ENCODE peak calls at places on chromosomes 12 and 14, in four cellular contexts. H is K562, I is HCT116, R is HepG2. U is an unnamed sample.

GRCh38 chr12:107581616-107582015 is 104.0 kb upstream of the PWP1 start:
- DNase-seq in H (no peak), I (no peak), R (no peak), U (no peak)

GRCh38 chr12:80493466-80493865 is 49.4 kb downstream of the PTPRQ start:
- DNase-seq in H (no peak), I (no peak), R (no peak), U (no peak)

GRCh38 chr14:37013116-37013515 is 159.3 kb downstream of the SLC25A21 start:
- DNase-seq in H (no peak), I (no peak), R (no peak), U (no peak)

GRCh38 chr12:50017047-50017446 is 8.2 kb downstream of the RACGAP1 start:
- DNase-seq in H (no peak), I (no peak), R (no peak), U (no peak)

GRCh38 chr12:40342010-40342409 is 117.2 kb downstream of the LRRK2 start:
- DNase-seq in H (no peak), I (no peak), R (no peak), U (no peak)

GRCh38 chr12:52634266-52635056 is 16.1 kb upstream of the KRT73 start:
- DNase-seq in H (no peak), I (no peak), R (no peak), U (no peak)

GRCh38 chr12:62684586-62685295 is 218.1 kb downstream of the MON2 start:
- DNase-seq in H (no peak), I (no peak), R (no peak), U (no peak)

GRCh38 chr14:50021261-50021660 is 95.1 kb downstream of the VCPKMT start:
- DNase-seq in H (no peak), I (no peak), R (no peak), U (no peak)

GRCh38 chr14:50039734-50040400 is 76.5 kb downstream of the VCPKMT start:
- DNase-seq in H (no peak), I (no peak), R (peak; percentile 39), U (no peak)

GRCh38 chr14:94601961-94602391 is 10.2 kb upstream of the SERPINA3 start:
- DNase-seq in H (peak; percentile 7), I (peak; percentile 27), R (peak; percentile 53), U (no peak)

GRCh38 chr12:108247130-108247529 is 92.0 kb downstream of the CMKLR1 start:
- DNase-seq in H (no peak), I (no peak), R (no peak), U (no peak)

GRCh38 chr12:30874455-30875313 is 51.9 kb upstream of the TSPAN11 start:
- DNase-seq in H (no peak), I (no peak), R (no peak), U (no peak)

GRCh38 chr14:75141062-75141461 is 14.2 kb upstream of the NEK9 start:
- DNase-seq in H (no peak), I (no peak), R (no peak), U (no peak)

GRCh38 chr12:104505095-104505819 is 48.5 kb downstream of the CHST11 start:
- DNase-seq in H (no peak), I (no peak), R (no peak), U (no peak)

GRCh38 chr14:61569308-61569707 is 126.0 kb upstream of the HIF1A start:
- DNase-seq in H (no peak), I (no peak), R (no peak), U (no peak)

GRCh38 chr12:92403210-92404175 is 257.8 kb upstream of the BTG1 start:
- DNase-seq in H (peak; percentile 77), I (no peak), R (no peak), U (no peak)

GRCh38 chr12:121893901-121894540 is 5.4 kb downstream of the PSMD9 start:
- DNase-seq in H (no peak), I (no peak), R (peak; percentile 69), U (no peak)

GRCh38 chr12:26011099-26011498 is 52.6 kb downstream of the RASSF8 start:
- DNase-seq in H (no peak), I (no peak), R (no peak), U (no peak)

GRCh38 chr14:71397371-71397770 is 490.1 kb downstream of the PCNX1 start:
- DNase-seq in H (no peak), I (no peak), R (no peak), U (no peak)

GRCh38 chr14:57871487-57872080 is 5.7 kb upstream of the SLC35F4 start:
- DNase-seq in H (peak; percentile 14), I (peak; percentile 35), R (peak; percentile 26), U (peak; percentile 43)

GRCh38 chr12:70826156-70826555 is 94.4 kb downstream of the PTPRR start:
- DNase-seq in H (no peak), I (no peak), R (no peak), U (no peak)

GRCh38 chr12:76276499-76277151 is 71.6 kb downstream of the BBS10 start:
- DNase-seq in H (no peak), I (no peak), R (no peak), U (no peak)

GRCh38 chr12:48067250-48067938 is 38.5 kb downstream of the SENP1 start:
- DNase-seq in H (no peak), I (no peak), R (no peak), U (no peak)

GRCh38 chr12:57522887-57523705 is 472 bp downstream of the MBD6 start:
- DNase-seq in H (peak; percentile 92), I (no peak), R (no peak), U (no peak)

GRCh38 chr12:29245246-29245645 is 96.2 kb downstream of the FAR2 start:
- DNase-seq in H (no peak), I (no peak), R (no peak), U (no peak)

GRCh38 chr14:59964251-59965007 is 44.5 kb downstream of the LRRC9 start:
- DNase-seq in H (no peak), I (no peak), R (no peak), U (no peak)

GRCh38 chr14:35286707-35287106 is 5.5 kb upstream of the PSMA6 start:
- DNase-seq in H (no peak), I (no peak), R (no peak), U (no peak)

GRCh38 chr14:32422440-32422839 is 93.3 kb downstream of the AKAP6 start:
- DNase-seq in H (no peak), I (no peak), R (no peak), U (no peak)

GRCh38 chr14:67820428-67820881 is 876 bp downstream of the RAD51B start:
- DNase-seq in H (peak; percentile 10), I (no peak), R (peak; percentile 12), U (peak; percentile 39)

GRCh38 chr12:8661751-8662150 is 875 bp downstream of the MFAP5 start:
- DNase-seq in H (no peak), I (no peak), R (no peak), U (no peak)

GRCh38 chr12:45425426-45425825 is 209.5 kb downstream of the ANO6 start:
- DNase-seq in H (no peak), I (no peak), R (no peak), U (no peak)

GRCh38 chr14:23568600-23569310 is 1.2 kb upstream of the AP1G2 start:
- DNase-seq in H (no peak), I (no peak), R (peak; percentile 80), U (no peak)

GRCh38 chr12:47507221-47507620 is 198.6 kb downstream of the RPAP3 start:
- DNase-seq in H (no peak), I (no peak), R (no peak), U (no peak)

DNA sequence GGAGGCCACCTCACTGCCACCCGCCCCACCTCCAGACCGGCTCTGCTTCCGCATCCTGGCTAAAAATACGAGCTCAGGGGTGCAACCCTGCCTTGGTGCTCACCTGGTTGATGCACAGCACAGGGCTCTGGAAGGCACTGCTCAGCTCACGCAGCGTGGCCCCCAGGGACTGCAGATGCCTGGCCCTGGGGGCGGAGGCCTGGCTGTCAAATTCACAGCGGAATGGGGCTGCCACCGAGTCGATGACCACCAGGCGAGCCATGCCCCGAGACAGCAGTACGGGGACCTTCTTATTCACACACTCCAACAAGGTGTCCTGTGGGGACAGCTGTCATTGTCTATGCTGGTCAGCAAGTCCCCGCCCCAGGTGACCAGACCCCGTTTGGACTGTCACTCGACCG is 16.0 kb downstream of the XRCC3 start:
- DNase-seq in H (no peak), I (no peak), R (no peak), U (no peak)
- TF ChIP-seq TCF7L2 in H (no peak), I (no peak), R (no peak), U (no peak)

GRCh38 chr14:64807588-64807987 is 72.1 kb downstream of the SPTB start:
- DNase-seq in H (no peak), I (no peak), R (no peak), U (no peak)

GRCh38 chr14:64808449-64808848 is 71.3 kb downstream of the SPTB start:
- DNase-seq in H (no peak), I (no peak), R (no peak), U (no peak)

GRCh38 chr14:64804754-64805260 is 74.9 kb downstream of the SPTB start:
- DNase-seq in H (no peak), I (no peak), R (no peak), U (no peak)

GRCh38 chr14:64806862-64807495 is 72.7 kb downstream of the SPTB start:
- DNase-seq in H (no peak), I (no peak), R (no peak), U (no peak)

GRCh38 chr14:64806202-64806861 is 73.4 kb downstream of the SPTB start:
- DNase-seq in H (no peak), I (no peak), R (peak; percentile 28), U (peak; percentile 76)
- H3K27ac ChIP-seq in H (no peak overlapping the region), I (no peak overlapping the region), R (no peak overlapping the region), U (no peak overlapping the region)

GRCh38 chr12:24742378-24742777 is 206.5 kb downstream of the BCAT1 start:
- DNase-seq in H (no peak), I (no peak), R (no peak), U (no peak)
- TF ChIP-seq TCF7L2 in H (no peak), I (no peak), R (no peak), U (no peak)

GRCh38 chr12:13164271-13164670 is 32.3 kb upstream of the EMP1 start:
- DNase-seq in H (no peak), I (no peak), R (no peak), U (no peak)
- H3K27ac ChIP-seq in H (no peak overlapping the region), I (no peak overlapping the region), R (no peak overlapping the region), U (no peak overlapping the region)

U was measured in Panc1.